ENCODE peak calls at places on chromosomes 3 and 15, in eight cellular contexts. L is mammary epithelial cell; W is PC-3; S is uterus; H is NT2/D1; V is CD8-positive, alpha-beta T cell; Z is lung; U is right atrium auricular region. R is an unnamed sample.

GRCh38 chr3:64049832-64050231 is 26.5 kb upstream of the PSMD6 start:
- DNase-seq in Z (no peak), S (no peak), W (no peak), U (no peak), H (peak; percentile 83), V (no peak), L (no peak), R (no peak)

GRCh38 chr3:64924961-64925360 is 237.2 kb upstream of the ADAMTS9 start:
- DNase-seq in W (no peak), L (no peak), Z (no peak), H (no peak), S (no peak), V (no peak), U (no peak), R (no peak)

GRCh38 chr15:101240364-101240763 is 11.5 kb downstream of the CHSY1 start:
- DNase-seq in V (no peak), W (no peak), S (no peak), Z (no peak), H (no peak), U (no peak), L (no peak), R (no peak)

GRCh38 chr15:98583758-98584157 is 64.6 kb upstream of the IGF1R start:
- DNase-seq in H (no peak), L (no peak), S (no peak), V (no peak), Z (no peak), U (no peak), W (no peak), R (no peak)

GRCh38 chr3:30098656-30099454 is 507.5 kb upstream of the TGFBR2 start:
- DNase-seq in W (peak; percentile 31), Z (no peak), L (peak; percentile 72), H (no peak), U (no peak), V (no peak), S (no peak), R (peak; percentile 82)

GRCh38 chr3:112333386-112334334 is 704 bp downstream of the CD200 start:
- DNase-seq in V (no peak), W (no peak), Z (no peak), H (peak; percentile 57), L (no peak), S (peak; percentile 33), U (no peak), R (no peak)

GRCh38 chr3:131699001-131699400 is 196.2 kb upstream of the MRPL3 start:
- DNase-seq in V (no peak), S (no peak), Z (no peak), L (no peak), H (no peak), W (no peak), U (no peak), R (no peak)

GRCh38 chr3:111667621-111668239 is 72.6 kb upstream of the ZBED2 start:
- DNase-seq in S (peak; percentile 18), U (no peak), V (peak; percentile 35), H (no peak), Z (peak; percentile 33), L (peak; percentile 23), W (no peak), R (peak; percentile 42)

GRCh38 chr15:22918056-22918455 is 62.1 kb downstream of the CYFIP1 start:
- DNase-seq in W (peak; percentile 84), U (no peak), S (no peak), V (no peak), L (peak; percentile 77), H (no peak), Z (no peak), R (peak; percentile 64)

GRCh38 chr15:22915866-22916515 is 64.2 kb downstream of the CYFIP1 start:
- DNase-seq in S (no peak), L (peak; percentile 28), H (no peak), U (no peak), Z (no peak), W (no peak), V (no peak), R (peak; percentile 50)

GRCh38 chr15:22918596-22919140 is 61.5 kb downstream of the CYFIP1 start:
- DNase-seq in H (no peak), Z (no peak), L (no peak), V (no peak), S (no peak), W (no peak), U (no peak), R (no peak)

GRCh38 chr15:22916606-22917350 is 63.4 kb downstream of the CYFIP1 start:
- DNase-seq in H (no peak), Z (no peak), U (no peak), V (no peak), S (no peak), L (no peak), W (no peak), R (no peak)

DNA sequence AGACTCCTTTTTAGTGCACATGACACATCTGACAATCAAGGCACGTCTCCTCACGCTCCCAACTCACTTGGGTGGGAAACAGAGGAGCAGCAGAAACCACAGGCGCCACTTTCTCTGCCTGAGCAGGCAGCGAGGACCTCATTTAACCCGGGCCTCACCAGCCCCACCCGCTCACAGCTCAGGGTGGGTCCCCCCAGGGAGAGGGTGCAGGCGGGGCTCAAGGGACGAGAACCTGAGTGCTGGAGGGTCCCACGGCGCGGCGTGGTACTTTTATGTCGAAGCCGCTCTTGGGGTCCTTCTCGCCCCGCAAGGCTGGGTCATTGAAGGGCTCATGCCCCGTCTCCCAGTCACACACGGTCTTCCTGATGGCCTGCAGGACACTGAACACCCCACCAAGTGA is 62.6 kb downstream of the CYFIP1 start:
- DNase-seq in S (no peak), U (no peak), V (no peak), Z (no peak), W (no peak), L (no peak), H (no peak), R (no peak)
- H3K36me3 ChIP-seq in S (no peaks in the 10 kb centered on the region), U (peaks cover 61% of the 10 kb centered on the region), V (no peaks in the 10 kb centered on the region), Z (no peaks in the 10 kb centered on the region), W (peaks cover 6% of the 10 kb centered on the region), L (peaks cover 11% of the 10 kb centered on the region), H (peaks cover 52% of the 10 kb centered on the region), R (peaks cover 16% of the 10 kb centered on the region)

DNA sequence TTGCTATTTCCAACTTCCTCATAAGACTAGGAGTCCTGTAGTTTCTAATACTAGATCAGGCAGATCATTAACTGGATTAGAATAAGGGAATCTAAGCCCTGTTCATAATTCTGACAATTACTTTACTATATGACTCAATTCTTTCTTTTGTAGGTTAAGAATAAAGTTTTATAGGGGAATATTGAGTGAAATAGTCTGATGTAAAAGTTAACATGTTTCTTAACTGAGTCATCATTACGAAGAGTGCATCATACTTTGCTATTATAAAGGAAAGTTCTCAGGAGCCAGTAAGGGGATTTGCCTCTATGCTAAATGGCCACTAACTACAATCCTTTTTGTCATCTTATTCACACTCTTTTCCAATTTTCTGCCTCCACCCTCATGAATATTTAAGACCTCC is 63.1 kb downstream of the POLQ start:
- DNase-seq in L (peak; percentile 64), Z (no peak), U (no peak), W (peak; percentile 82), H (no peak), V (no peak), S (no peak), R (peak; percentile 84)
- H3K36me3 ChIP-seq in L (peaks cover 4% of the 10 kb centered on the region), Z (no peaks in the 10 kb centered on the region), U (no peaks in the 10 kb centered on the region), W (peaks cover 25% of the 10 kb centered on the region), H (peaks cover 53% of the 10 kb centered on the region), V (no peaks in the 10 kb centered on the region), S (no peaks in the 10 kb centered on the region), R (no peaks in the 10 kb centered on the region)

GRCh38 chr3:38009807-38010591 is 19.4 kb downstream of the VILL start:
- DNase-seq in U (no peak), W (no peak), Z (no peak), S (no peak), V (no peak), H (no peak), L (no peak), R (no peak)
- H3K36me3 ChIP-seq in U (peaks cover 40% of the 10 kb centered on the region), W (no peaks in the 10 kb centered on the region), Z (no peaks in the 10 kb centered on the region), S (no peaks in the 10 kb centered on the region), V (peaks cover 4% of the 10 kb centered on the region), H (peaks cover 35% of the 10 kb centered on the region), L (peaks cover 4% of the 10 kb centered on the region), R (peaks cover 17% of the 10 kb centered on the region)

GRCh38 chr3:52609316-52609815 is 73.0 kb downstream of the UQCC5 start:
- DNase-seq in L (no peak), S (no peak), H (no peak), Z (no peak), U (no peak), V (no peak), W (peak; percentile 37), R (peak; percentile 3)

GRCh38 chr3:52614689-52615088 is 71.0 kb downstream of the PBRM1 start:
- DNase-seq in S (no peak), H (no peak), W (no peak), V (no peak), Z (no peak), U (no peak), L (peak; percentile 4), R (no peak)

GRCh38 chr3:52620580-52620979 is 65.1 kb downstream of the PBRM1 start:
- DNase-seq in H (no peak), V (no peak), U (no peak), S (no peak), W (no peak), L (no peak), Z (no peak), R (no peak)

GRCh38 chr3:52615178-52615577 is 70.5 kb downstream of the PBRM1 start:
- DNase-seq in S (no peak), L (no peak), V (no peak), U (no peak), W (no peak), H (no peak), Z (no peak), R (no peak)
- H3K36me3 ChIP-seq in S (no peaks in the 10 kb centered on the region), L (peaks cover 17% of the 10 kb centered on the region), V (peaks cover 17% of the 10 kb centered on the region), U (peaks cover 40% of the 10 kb centered on the region), W (peaks cover 33% of the 10 kb centered on the region), H (peaks cover 64% of the 10 kb centered on the region), Z (peaks cover 27% of the 10 kb centered on the region), R (peaks cover 8% of the 10 kb centered on the region)

GRCh38 chr3:141870091-141870687 is 6.3 kb upstream of the ATP1B3 start:
- DNase-seq in W (no peak), H (no peak), L (no peak), U (no peak), V (no peak), S (no peak), Z (no peak), R (no peak)
- H3K36me3 ChIP-seq in W (no peaks in the 10 kb centered on the region), H (no peaks in the 10 kb centered on the region), L (no peaks in the 10 kb centered on the region), U (no peaks in the 10 kb centered on the region), V (no peaks in the 10 kb centered on the region), S (no peaks in the 10 kb centered on the region), Z (no peaks in the 10 kb centered on the region), R (no peaks in the 10 kb centered on the region)